ENCODE peak calls at places on chromosome 16, in five cellular contexts. One of them, this sample, is unnamed. For H3K4me1, the result is how much of the 10 kb centered on the place peaks cover.

GRCh38 chr16:27432600-27432957 is 30.6 kb downstream of the IL21R start:
- DNase-seq in right lobe of liver: no peak
- DNase-seq in cardiac muscle cell: no peak
- DNase-seq in A549: no peak
- DNase-seq in tibial artery: no peak
- DNase-seq in this sample: no peak

GRCh38 chr16:68370921-68371651 is 60.3 kb downstream of the PRMT7 start:
- DNase-seq in A549: no peak
- DNase-seq in tibial artery: no peak
- DNase-seq in cardiac muscle cell: no peak
- DNase-seq in right lobe of liver: no peak
- DNase-seq in this sample: no peak

GRCh38 chr16:24773771-24774427 is 44.4 kb downstream of the TNRC6A start:
- DNase-seq in tibial artery: no peak
- DNase-seq in A549: no peak
- DNase-seq in right lobe of liver: no peak
- DNase-seq in cardiac muscle cell: no peak
- DNase-seq in this sample: no peak

GRCh38 chr16:2532494-2533141 is 1.4 kb upstream of the CEMP1 start:
- DNase-seq in tibial artery: peak
- DNase-seq in right lobe of liver: peak
- DNase-seq in cardiac muscle cell: peak
- DNase-seq in A549: no peak
- DNase-seq in this sample: peak

GRCh38 chr16:15482068-15482747 is 47.8 kb downstream of the BMERB1 start:
- DNase-seq in right lobe of liver: peak
- DNase-seq in A549: peak
- DNase-seq in cardiac muscle cell: no peak
- DNase-seq in tibial artery: no peak
- DNase-seq in this sample: peak

GRCh38 chr16:48432136-48432535 is 46.9 kb upstream of the SIAH1 start:
- DNase-seq in right lobe of liver: no peak
- DNase-seq in cardiac muscle cell: no peak
- DNase-seq in A549: no peak
- DNase-seq in tibial artery: no peak
- DNase-seq in this sample: no peak

GRCh38 chr16:4461250-4462085 is 13.0 kb downstream of the NMRAL1 start:
- DNase-seq in tibial artery: no peak
- DNase-seq in cardiac muscle cell: peak
- DNase-seq in right lobe of liver: no peak
- DNase-seq in A549: no peak
- DNase-seq in this sample: no peak

GRCh38 chr16:27759947-27760844 is 210.3 kb downstream of the KATNIP start:
- DNase-seq in cardiac muscle cell: no peak
- DNase-seq in A549: no peak
- DNase-seq in right lobe of liver: no peak
- DNase-seq in tibial artery: no peak
- DNase-seq in this sample: no peak

GRCh38 chr16:71894229-71894920 is 956 bp upstream of the IST1 start:
- DNase-seq in cardiac muscle cell: peak
- DNase-seq in right lobe of liver: peak
- DNase-seq in tibial artery: peak
- DNase-seq in A549: no peak
- DNase-seq in this sample: peak

GRCh38 chr16:79601978-79602609 is 1.6 kb upstream of the MAF start:
- DNase-seq in right lobe of liver: peak
- DNase-seq in cardiac muscle cell: peak
- DNase-seq in A549: peak
- DNase-seq in tibial artery: peak
- DNase-seq in this sample: no peak

GRCh38 chr16:89357055-89357454 is 133.3 kb downstream of the ANKRD11 start:
- DNase-seq in cardiac muscle cell: no peak
- DNase-seq in A549: no peak
- DNase-seq in right lobe of liver: no peak
- DNase-seq in tibial artery: no peak
- DNase-seq in this sample: no peak

GRCh38 chr16:80938035-80938927 is 68.4 kb downstream of the CMC2 start:
- DNase-seq in tibial artery: peak
- DNase-seq in right lobe of liver: no peak
- DNase-seq in A549: no peak
- DNase-seq in cardiac muscle cell: no peak
- DNase-seq in this sample: no peak

GRCh38 chr16:81841709-81842108 is 62.6 kb downstream of the PLCG2 start:
- DNase-seq in A549: no peak
- DNase-seq in cardiac muscle cell: no peak
- DNase-seq in tibial artery: no peak
- DNase-seq in right lobe of liver: no peak
- DNase-seq in this sample: no peak

GRCh38 chr16:57053206-57053605 is 39.2 kb upstream of the CPNE2 start:
- DNase-seq in right lobe of liver: no peak
- DNase-seq in cardiac muscle cell: no peak
- DNase-seq in tibial artery: no peak
- DNase-seq in A549: no peak
- DNase-seq in this sample: no peak

GRCh38 chr16:56860226-56861020 is 4.6 kb upstream of the SLC12A3 start:
- DNase-seq in cardiac muscle cell: no peak
- DNase-seq in tibial artery: no peak
- DNase-seq in right lobe of liver: no peak
- DNase-seq in A549: no peak
- DNase-seq in this sample: no peak

GRCh38 chr16:18809165-18809564 is 7.8 kb upstream of the ARL6IP1 start:
- DNase-seq in right lobe of liver: no peak
- DNase-seq in cardiac muscle cell: no peak
- DNase-seq in tibial artery: no peak
- DNase-seq in A549: no peak
- DNase-seq in this sample: no peak

GRCh38 chr16:11067266-11067665 is 122.9 kb downstream of the CLEC16A start:
- DNase-seq in right lobe of liver: no peak
- DNase-seq in tibial artery: no peak
- DNase-seq in A549: no peak
- DNase-seq in cardiac muscle cell: no peak
- DNase-seq in this sample: peak

GRCh38 chr16:24253192-24253591 is 2.9 kb upstream of the CACNG3 start:
- DNase-seq in right lobe of liver: no peak
- DNase-seq in cardiac muscle cell: peak
- DNase-seq in A549: peak
- DNase-seq in tibial artery: no peak
- DNase-seq in this sample: no peak

GRCh38 chr16:26752166-26752565 is 314.6 kb upstream of the C16orf82 start:
- DNase-seq in cardiac muscle cell: no peak
- DNase-seq in A549: no peak
- DNase-seq in right lobe of liver: no peak
- DNase-seq in tibial artery: no peak
- DNase-seq in this sample: no peak

GRCh38 chr16:56506941-56507340 is 12.9 kb downstream of the BBS2 start:
- DNase-seq in right lobe of liver: no peak
- DNase-seq in A549: no peak
- DNase-seq in cardiac muscle cell: no peak
- DNase-seq in tibial artery: no peak
- DNase-seq in this sample: no peak

GRCh38 chr16:9054460-9054859 is 37.0 kb upstream of the HAPSTR1 start:
- DNase-seq in A549: no peak
- DNase-seq in right lobe of liver: no peak
- DNase-seq in cardiac muscle cell: no peak
- DNase-seq in tibial artery: no peak
- DNase-seq in this sample: no peak
- TF ChIP-seq CTCF in A549: no peak
- TF ChIP-seq CTCF in right lobe of liver: no peak
- TF ChIP-seq CTCF in cardiac muscle cell: no peak
- TF ChIP-seq CTCF in tibial artery: no peak
- TF ChIP-seq CTCF in this sample: no peak

GRCh38 chr16:61829631-61830030 is 206.6 kb downstream of the CDH8 start:
- DNase-seq in cardiac muscle cell: no peak
- DNase-seq in tibial artery: no peak
- DNase-seq in A549: no peak
- DNase-seq in right lobe of liver: no peak
- DNase-seq in this sample: no peak

GRCh38 chr16:61834082-61834481 is 202.2 kb downstream of the CDH8 start:
- DNase-seq in right lobe of liver: no peak
- DNase-seq in tibial artery: no peak
- DNase-seq in cardiac muscle cell: no peak
- DNase-seq in A549: no peak
- DNase-seq in this sample: no peak

GRCh38 chr16:61836804-61837398 is 199.3 kb downstream of the CDH8 start:
- DNase-seq in cardiac muscle cell: peak
- DNase-seq in A549: no peak
- DNase-seq in tibial artery: no peak
- DNase-seq in right lobe of liver: no peak
- DNase-seq in this sample: no peak

GRCh38 chr16:61831351-61831933 is 204.8 kb downstream of the CDH8 start:
- DNase-seq in right lobe of liver: no peak
- DNase-seq in cardiac muscle cell: no peak
- DNase-seq in tibial artery: no peak
- DNase-seq in A549: no peak
- DNase-seq in this sample: no peak
- H3K4me1 ChIP-seq in right lobe of liver: under half
- H3K4me1 ChIP-seq in cardiac muscle cell: under half
- H3K4me1 ChIP-seq in tibial artery: under half
- H3K4me1 ChIP-seq in A549: under half
- H3K4me1 ChIP-seq in this sample: under half

GRCh38 chr16:74083582-74083981 is 213.0 kb upstream of the PSMD7 start:
- DNase-seq in tibial artery: no peak
- DNase-seq in right lobe of liver: no peak
- DNase-seq in cardiac muscle cell: no peak
- DNase-seq in A549: no peak
- DNase-seq in this sample: no peak
- TF ChIP-seq CTCF in tibial artery: no peak
- TF ChIP-seq CTCF in right lobe of liver: no peak
- TF ChIP-seq CTCF in cardiac muscle cell: no peak
- TF ChIP-seq CTCF in A549: no peak
- TF ChIP-seq CTCF in this sample: no peak

DNA sequence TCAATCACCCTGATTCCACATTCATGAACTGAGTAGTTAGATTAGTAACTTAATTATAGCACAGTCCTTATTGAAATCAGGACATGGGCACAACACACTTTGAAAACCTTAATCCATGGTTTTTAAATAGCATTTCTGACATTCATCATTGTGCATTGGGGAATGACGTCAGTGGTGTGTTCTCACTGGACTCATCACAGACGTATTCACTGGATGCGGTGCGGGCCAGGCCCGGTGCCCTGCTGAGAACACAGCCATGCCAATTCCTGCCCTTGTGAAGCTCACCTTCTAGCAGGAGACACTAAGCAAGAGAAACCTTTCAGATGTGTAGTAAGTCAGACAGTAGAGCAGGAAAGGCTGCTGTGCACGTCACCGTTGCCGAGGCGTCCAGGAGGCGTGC is 12.8 kb downstream of the BANP start:
- DNase-seq in tibial artery: no peak
- DNase-seq in cardiac muscle cell: no peak
- DNase-seq in right lobe of liver: no peak
- DNase-seq in A549: no peak
- DNase-seq in this sample: no peak
- H3K4me1 ChIP-seq in tibial artery: under half
- H3K4me1 ChIP-seq in cardiac muscle cell: under half
- H3K4me1 ChIP-seq in right lobe of liver: under half
- H3K4me1 ChIP-seq in A549: under half
- H3K4me1 ChIP-seq in this sample: under half

This sample was measured in RWPE2.